ENCODE peak calls at places on chromosome 7, in ten cellular contexts. B, L, P, M, T, N, I, E, K and F are unnamed samples.
A peak's percentile ranks its signal among the peaks of the same experiment; 100 is the strongest.

GRCh38 chr7:28408105-28408973 is 4.0 kb upstream of the CREB5 start:
- DNase-seq in B (no peak), L (no peak), P (peak; percentile 88), M (no peak), T (no peak), N (peak; percentile 19), I (peak; percentile 67), E (peak; percentile 62), K (no peak), F (no peak)

GRCh38 chr7:272108-272615 is 17.8 kb upstream of the FOXL3 start:
- DNase-seq in B (no peak), L (no peak), P (no peak), M (no peak), T (no peak), N (no peak), I (no peak), E (no peak), K (no peak), F (no peak)

GRCh38 chr7:3063016-3063753 is 19.5 kb upstream of the CARD11 start:
- DNase-seq in B (no peak), L (peak; percentile 78), P (no peak), M (no peak), T (no peak), N (peak; percentile 79), I (no peak), E (no peak), K (no peak), F (no peak)

GRCh38 chr7:20404371-20404770 is 73.7 kb downstream of the ITGB8 start:
- DNase-seq in B (no peak), L (no peak), P (no peak), M (no peak), T (no peak), N (no peak), I (no peak), E (no peak), K (no peak), F (no peak)

GRCh38 chr7:148232784-148233183 is 357.8 kb upstream of the C7orf33 start:
- DNase-seq in B (no peak), L (no peak), P (no peak), M (no peak), T (no peak), N (no peak), I (peak; percentile 36), E (no peak), K (no peak), F (no peak)

GRCh38 chr7:111605246-111605645 is 43.0 kb upstream of the IMMP2L start:
- DNase-seq in B (no peak), L (no peak), P (no peak), M (no peak), T (no peak), N (no peak), I (no peak), E (no peak), K (no peak), F (no peak)

GRCh38 chr7:111756687-111757178 is 194.4 kb upstream of the IMMP2L start:
- DNase-seq in B (no peak), L (no peak), P (peak; percentile 59), M (peak; percentile 83), T (peak; percentile 92), N (no peak), I (peak; percentile 35), E (peak; percentile 74), K (peak; percentile 51), F (no peak)

GRCh38 chr7:99011706-99012404 is 132.1 kb downstream of the SMURF1 start:
- DNase-seq in B (no peak), L (no peak), P (peak; percentile 11), M (no peak), T (no peak), N (no peak), I (no peak), E (no peak), K (no peak), F (no peak)

DNA sequence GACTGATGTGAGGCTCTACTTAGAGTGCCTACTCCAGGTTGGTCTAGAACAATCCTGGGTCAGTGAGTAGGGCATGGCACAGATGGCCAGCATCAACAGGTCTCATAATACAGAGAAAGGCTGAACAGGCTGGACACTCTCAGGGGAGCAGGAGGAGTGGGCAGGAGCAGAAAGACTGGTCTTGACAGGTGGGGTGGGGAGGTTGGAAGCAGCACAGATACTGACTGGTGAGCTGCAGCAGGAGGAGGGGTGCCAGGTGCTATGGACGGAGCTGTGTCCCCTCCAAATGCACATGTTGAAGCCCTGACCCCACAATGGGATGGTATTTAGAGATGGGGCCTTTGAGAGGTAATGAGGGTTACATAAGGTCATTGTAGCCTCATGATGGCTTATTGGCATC is 190.4 kb upstream of the PLXNA4 start:
- DNase-seq in B (no peak), L (no peak), P (no peak), M (no peak), T (no peak), N (no peak), I (no peak), E (no peak), K (no peak), F (no peak)
- TF ChIP-seq CTCF in B (no peak), L (no peak), P (no peak), M (no peak), T (no peak), N (no peak), I (no peak), E (no peak), K (no peak), F (no peak)

GRCh38 chr7:47581442-47581820 is 480 bp downstream of the TNS3 start:
- DNase-seq in B (peak; percentile 41), L (no peak), P (no peak), M (peak; percentile 19), T (no peak), N (no peak), I (no peak), E (no peak), K (peak; percentile 73), F (no peak)

GRCh38 chr7:47586925-47587324 is 5.0 kb upstream of the TNS3 start:
- DNase-seq in B (no peak), L (no peak), P (no peak), M (no peak), T (no peak), N (no peak), I (no peak), E (no peak), K (peak; percentile 3), F (no peak)

GRCh38 chr7:47582748-47583740 is 1.1 kb upstream of the TNS3 start:
- DNase-seq in B (no peak), L (no peak), P (peak; percentile 47), M (peak; percentile 58), T (no peak), N (no peak), I (peak; percentile 43), E (no peak), K (no peak), F (no peak)

GRCh38 chr7:47581821-47582747 is at the start of gene TNS3:
- DNase-seq in B (peak; percentile 60), L (no peak), P (no peak), M (peak; percentile 43), T (peak; percentile 51), N (no peak), I (peak; percentile 52), E (peak; percentile 66), K (peak; percentile 85), F (no peak)

DNA sequence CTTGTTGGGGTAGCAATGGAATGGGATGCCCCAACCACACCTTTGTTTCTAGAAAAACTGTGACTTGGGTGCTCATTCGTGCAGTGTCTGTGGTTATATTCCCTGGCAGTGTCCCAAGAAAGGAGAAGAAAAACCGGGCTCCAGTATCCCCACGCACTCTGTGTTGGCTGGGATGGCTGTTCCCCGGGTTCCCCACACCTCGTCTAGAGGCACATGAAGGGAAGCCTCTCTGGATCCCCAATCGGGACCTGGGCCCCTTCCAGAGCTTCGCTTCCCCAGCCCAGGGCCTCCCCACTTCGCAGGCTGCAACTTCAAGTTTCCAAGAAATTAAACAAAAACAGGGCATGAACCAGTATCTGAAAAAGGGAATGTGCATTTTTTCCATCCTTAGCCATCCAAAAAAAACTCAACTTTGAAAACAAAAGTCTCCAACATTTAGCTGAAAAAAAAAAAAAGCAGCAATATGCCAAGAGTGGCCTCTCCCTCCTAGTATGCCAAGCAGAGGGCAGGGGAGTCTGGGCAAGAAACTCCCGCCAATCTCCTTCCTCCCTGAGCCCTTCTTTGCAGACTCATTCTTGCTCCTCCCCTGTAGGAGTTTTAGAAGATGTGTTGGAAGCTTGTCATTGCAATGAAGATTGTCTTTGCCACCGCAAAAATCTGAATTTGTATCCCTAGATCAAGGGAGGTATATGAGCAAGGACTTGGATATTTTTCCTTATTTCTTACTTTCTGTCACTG is 2.4 kb upstream of the TNS3 start:
- DNase-seq in B (no peak), L (no peak), P (no peak), M (peak; percentile 87), T (no peak), N (no peak), I (no peak), E (no peak), K (no peak), F (no peak)
- TF ChIP-seq CTCF in B (no peak), L (no peak), P (no peak), M (no peak), T (no peak), N (no peak), I (no peak), E (no peak), K (no peak), F (no peak)

DNA sequence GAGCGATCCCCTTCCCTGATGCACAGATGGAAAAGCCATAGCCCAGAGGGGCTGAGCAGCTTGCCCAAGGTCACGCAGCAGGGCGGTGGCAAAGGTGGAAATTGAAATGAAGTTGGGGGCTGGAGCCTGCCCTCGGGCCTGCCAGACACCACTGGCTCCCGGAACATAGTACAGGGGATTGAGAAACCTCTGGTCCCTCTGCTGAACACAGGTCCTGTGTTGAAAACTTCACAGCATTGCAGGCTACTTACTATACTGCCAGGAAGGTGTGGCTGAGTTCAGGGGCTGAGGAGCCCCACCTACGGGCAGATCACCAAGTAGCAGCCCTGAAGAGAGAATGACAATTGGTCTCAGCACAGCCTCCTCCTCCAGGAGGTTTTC is 326.7 kb downstream of the PLXNA4 start:
- DNase-seq in B (no peak), L (no peak), P (peak; percentile 44), M (peak; percentile 15), T (peak; percentile 16), N (no peak), I (no peak), E (peak; percentile 68), K (peak; percentile 54), F (no peak)
- TF ChIP-seq CTCF in B (peak; percentile 38), L (no peak), P (no peak), M (peak; percentile 28), T (no peak), N (no peak), I (no peak), E (peak; percentile 76), K (peak; percentile 35), F (peak; percentile 39)

GRCh38 chr7:64642875-64643274 is 23.1 kb upstream of the ZNF107 start:
- DNase-seq in B (no peak), L (no peak), P (no peak), M (no peak), T (no peak), N (no peak), I (no peak), E (no peak), K (no peak), F (no peak)

GRCh38 chr7:64639267-64640001 is 26.5 kb upstream of the ZNF107 start:
- DNase-seq in B (no peak), L (no peak), P (no peak), M (no peak), T (no peak), N (no peak), I (no peak), E (no peak), K (no peak), F (no peak)

GRCh38 chr7:64642046-64642445 is 23.9 kb upstream of the ZNF107 start:
- DNase-seq in B (no peak), L (no peak), P (no peak), M (no peak), T (no peak), N (no peak), I (no peak), E (no peak), K (no peak), F (no peak)

GRCh38 chr7:64638822-64639221 is 27.1 kb upstream of the ZNF107 start:
- DNase-seq in B (no peak), L (no peak), P (no peak), M (no peak), T (no peak), N (no peak), I (no peak), E (no peak), K (no peak), F (no peak)

DNA sequence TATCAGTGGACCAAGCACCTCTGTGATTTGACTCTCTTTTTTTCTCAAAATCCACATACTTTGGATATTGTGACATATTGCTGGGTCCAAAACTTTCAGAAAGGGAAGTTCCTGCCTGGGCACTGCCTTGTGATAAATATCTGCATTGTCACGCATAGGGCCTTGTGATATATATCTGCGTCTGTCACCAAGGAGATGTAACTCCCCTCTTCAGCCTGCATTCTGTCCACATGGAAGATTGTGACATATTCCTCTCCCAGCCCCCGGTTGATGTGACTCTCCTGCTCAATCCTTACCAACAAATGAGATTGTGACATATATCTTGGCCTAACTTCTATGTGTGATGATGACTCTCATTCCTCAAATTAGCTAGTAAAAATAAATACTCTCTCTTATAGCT is 25.4 kb upstream of the ZNF107 start:
- DNase-seq in B (no peak), L (no peak), P (no peak), M (no peak), T (no peak), N (no peak), I (no peak), E (no peak), K (no peak), F (no peak)
- TF ChIP-seq CTCF in B (no peak), L (no peak), P (no peak), M (no peak), T (no peak), N (no peak), I (no peak), E (no peak), K (no peak), F (no peak)